ENCODE peak calls at places on chromosomes 2 and 18, in seven cellular contexts. W is dorsolateral prefrontal cortex; K is K562; B is H9; R is PC-9; I is IMR-90; V is naive thymus-derived CD4-positive, alpha-beta T cell. T is an unnamed sample. For H3K27me3, the result is how much of the 10 kb centered on the place peaks cover.

GRCh38 chr2:86064006-86064405 is 41.7 kb downstream of the POLR1A start:
- DNase-seq in K (no peak), R (peak), V (no peak), I (peak), B (no peak), W (no peak), T (no peak)

GRCh38 chr18:49227456-49227855 is 233.0 kb downstream of the DYM start:
- DNase-seq in I (no peak), V (no peak), B (no peak), W (no peak), K (no peak), R (no peak), T (no peak)

GRCh38 chr2:219688560-219689445 is 61.4 kb downstream of the SLC4A3 start:
- DNase-seq in R (peak), B (no peak), W (no peak), K (no peak), V (no peak), I (peak), T (no peak)

GRCh38 chr2:9390151-9390850 is 33.0 kb downstream of the ITGB1BP1 start:
- DNase-seq in B (no peak), W (no peak), R (no peak), I (no peak), K (no peak), V (no peak), T (no peak)

GRCh38 chr2:5253263-5253662 is 438.9 kb upstream of the SOX11 start:
- DNase-seq in I (no peak), K (no peak), R (no peak), B (no peak), V (no peak), W (no peak), T (no peak)

GRCh38 chr2:25976884-25977741 is 5.2 kb downstream of the KIF3C start:
- DNase-seq in R (peak), I (no peak), W (no peak), B (no peak), K (peak), V (no peak), T (no peak)

GRCh38 chr2:27075219-27075871 is 3.1 kb upstream of the EMILIN1 start:
- DNase-seq in I (peak), K (no peak), W (no peak), R (no peak), V (peak), B (no peak), T (no peak)

GRCh38 chr2:143451622-143452021 is 322.4 kb downstream of the ARHGAP15 start:
- DNase-seq in R (no peak), I (peak), V (no peak), K (no peak), B (no peak), W (no peak), T (no peak)

GRCh38 chr2:11863513-11864328 is 117.3 kb downstream of the LPIN1 start:
- DNase-seq in B (peak), K (peak), V (peak), R (peak), W (peak), I (peak), T (peak)

GRCh38 chr2:37669500-37669899 is 1.9 kb downstream of the CDC42EP3 start:
- DNase-seq in K (no peak), V (no peak), R (no peak), W (no peak), B (no peak), I (no peak), T (no peak)

GRCh38 chr2:37665622-37666362 is 5.7 kb downstream of the CDC42EP3 start:
- DNase-seq in I (no peak), B (no peak), R (no peak), W (no peak), K (no peak), V (no peak), T (no peak)

GRCh38 chr2:37665038-37665437 is 6.4 kb downstream of the CDC42EP3 start:
- DNase-seq in I (no peak), R (no peak), K (no peak), V (no peak), B (no peak), W (no peak), T (no peak)

GRCh38 chr2:37666772-37667171 is 4.7 kb downstream of the CDC42EP3 start:
- DNase-seq in R (no peak), W (no peak), B (no peak), I (no peak), K (no peak), V (no peak), T (no peak)

DNA sequence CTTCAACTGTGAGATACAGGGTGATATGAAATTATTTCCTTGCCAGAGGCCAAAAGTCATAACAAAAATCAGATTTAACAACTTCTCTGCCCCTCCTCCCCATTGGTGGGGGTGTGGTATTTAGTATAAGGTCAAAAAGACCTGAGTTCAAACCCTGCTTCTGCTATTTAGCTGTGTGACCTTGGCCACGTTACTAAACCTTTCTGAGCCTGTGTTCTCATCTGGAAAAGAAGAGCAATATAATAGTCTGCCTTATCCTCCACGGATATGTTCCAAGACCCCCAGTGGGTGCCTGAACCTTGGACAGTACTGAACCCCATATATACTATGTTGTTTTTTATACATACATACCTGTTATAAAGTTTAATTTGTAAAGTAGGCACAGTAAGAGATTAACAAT is 3.7 kb downstream of the CDC42EP3 start:
- DNase-seq in R (no peak), B (no peak), W (no peak), K (no peak), V (no peak), I (no peak), T (no peak)
- H3K27ac ChIP-seq in R (no peak), B (no peak), W (no peak), K (no peak), V (no peak), I (no peak), T (no peak)

DNA sequence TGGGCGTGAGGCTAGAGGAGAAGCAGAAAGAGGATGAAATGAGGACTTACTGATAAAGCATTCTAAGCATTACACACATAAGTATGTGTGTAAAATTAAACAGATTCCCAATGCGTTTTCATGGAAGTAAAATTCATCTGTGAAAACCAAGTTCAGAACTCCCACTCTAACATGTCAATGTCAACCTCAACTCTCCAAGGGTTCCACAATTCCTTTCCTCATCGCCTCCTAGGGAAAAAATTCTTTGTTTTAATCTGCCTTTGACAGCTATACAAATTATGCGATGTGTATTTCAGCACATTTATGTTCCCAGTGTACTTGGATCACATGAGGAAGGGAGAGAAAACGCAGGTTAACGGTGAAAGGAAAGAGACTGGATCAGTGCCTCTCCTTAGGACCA is 76.6 kb downstream of the CLIP4 start:
- DNase-seq in B (no peak), R (no peak), I (no peak), K (no peak), W (no peak), V (no peak), T (no peak)
- H3K27me3 ChIP-seq in B (under half), R (under half), I (under half), K (under half), W (under half), V (under half), T (under half)

GRCh38 chr2:241728627-241729026 is 5.8 kb upstream of the D2HGDH start:
- DNase-seq in W (peak), K (no peak), B (no peak), I (no peak), R (no peak), V (no peak), T (no peak)
- H3K27ac ChIP-seq in W (peak), K (no peak), B (no peak), I (no peak), R (no peak), V (no peak), T (no peak)

GRCh38 chr2:63049291-63050185 is 1.1 kb upstream of the OTX1 start:
- DNase-seq in K (no peak), I (peak), W (no peak), V (no peak), B (peak), R (peak), T (peak)

GRCh38 chr2:63047534-63048281 is 2.9 kb upstream of the OTX1 start:
- DNase-seq in V (no peak), B (peak), K (no peak), I (no peak), W (no peak), R (no peak), T (peak)

GRCh38 chr2:63050186-63050915 is at the start of gene OTX1:
- DNase-seq in I (peak), K (peak), W (no peak), B (peak), V (no peak), R (peak), T (peak)

GRCh38 chr2:63047193-63047533 is 3.5 kb upstream of the OTX1 start:
- DNase-seq in I (no peak), K (no peak), R (no peak), B (no peak), V (no peak), W (no peak), T (no peak)

GRCh38 chr2:63048367-63049171 is 2.1 kb upstream of the OTX1 start:
- DNase-seq in B (peak), I (no peak), V (no peak), K (no peak), W (no peak), R (no peak), T (no peak)
- H3K27me3 ChIP-seq in B (under half), I (half or more), V (under half), K (under half), W (under half), R (under half), T (under half)

T was measured in CD4-positive, CD25-positive, alpha-beta regulatory T cell.